ENCODE peak calls at places on chromosomes 6 and 20, in ten cellular contexts. One of them, this sample, is unnamed.

GRCh38 chr20:32580970-32581838 is 3.9 kb downstream of the NOL4L start:
- DNase-seq in A673: no peak
- DNase-seq in Calu3: no peak
- DNase-seq in mucosa of descending colon: peak
- DNase-seq in fibroblast of mammary gland: no peak
- DNase-seq in GM20000: no peak
- DNase-seq in mammary epithelial cell: no peak
- DNase-seq in WTC11: no peak
- DNase-seq in PC-3: no peak
- DNase-seq in choroid plexus epithelial cell: no peak
- DNase-seq in this sample: no peak

GRCh38 chr6:41573268-41573667 is 27.1 kb downstream of the FOXP4 start:
- DNase-seq in A673: no peak
- DNase-seq in Calu3: no peak
- DNase-seq in mucosa of descending colon: no peak
- DNase-seq in fibroblast of mammary gland: no peak
- DNase-seq in GM20000: no peak
- DNase-seq in mammary epithelial cell: no peak
- DNase-seq in WTC11: no peak
- DNase-seq in PC-3: no peak
- DNase-seq in choroid plexus epithelial cell: no peak
- DNase-seq in this sample: no peak

GRCh38 chr20:3248167-3248992 is 9.4 kb upstream of the SLC4A11 start:
- DNase-seq in A673: peak
- DNase-seq in Calu3: no peak
- DNase-seq in mucosa of descending colon: no peak
- DNase-seq in fibroblast of mammary gland: peak
- DNase-seq in GM20000: peak
- DNase-seq in mammary epithelial cell: no peak
- DNase-seq in WTC11: peak
- DNase-seq in PC-3: no peak
- DNase-seq in choroid plexus epithelial cell: peak
- DNase-seq in this sample: peak

GRCh38 chr6:112717856-112718255 is 370.7 kb downstream of the RFPL4B start:
- DNase-seq in A673: no peak
- DNase-seq in Calu3: no peak
- DNase-seq in mucosa of descending colon: no peak
- DNase-seq in fibroblast of mammary gland: peak
- DNase-seq in GM20000: no peak
- DNase-seq in mammary epithelial cell: no peak
- DNase-seq in WTC11: no peak
- DNase-seq in PC-3: no peak
- DNase-seq in choroid plexus epithelial cell: peak
- DNase-seq in this sample: no peak

GRCh38 chr20:41697861-41698559 is 79.8 kb upstream of the CHD6 start:
- DNase-seq in A673: peak
- DNase-seq in Calu3: peak
- DNase-seq in mucosa of descending colon: no peak
- DNase-seq in fibroblast of mammary gland: peak
- DNase-seq in GM20000: peak
- DNase-seq in mammary epithelial cell: peak
- DNase-seq in WTC11: no peak
- DNase-seq in PC-3: peak
- DNase-seq in choroid plexus epithelial cell: peak
- DNase-seq in this sample: peak

GRCh38 chr20:47356526-47357295 is at the start of gene ZMYND8:
- DNase-seq in A673: peak
- DNase-seq in Calu3: peak
- DNase-seq in mucosa of descending colon: peak
- DNase-seq in fibroblast of mammary gland: peak
- DNase-seq in GM20000: peak
- DNase-seq in mammary epithelial cell: peak
- DNase-seq in WTC11: peak
- DNase-seq in PC-3: peak
- DNase-seq in choroid plexus epithelial cell: peak
- DNase-seq in this sample: peak

GRCh38 chr6:127291495-127291894 is 24.8 kb downstream of the RNF146 start:
- DNase-seq in A673: no peak
- DNase-seq in Calu3: no peak
- DNase-seq in mucosa of descending colon: no peak
- DNase-seq in fibroblast of mammary gland: no peak
- DNase-seq in GM20000: peak
- DNase-seq in mammary epithelial cell: no peak
- DNase-seq in WTC11: no peak
- DNase-seq in PC-3: no peak
- DNase-seq in choroid plexus epithelial cell: no peak
- DNase-seq in this sample: no peak

GRCh38 chr6:141260627-141261015 is 872.1 kb upstream of the GJE1 start:
- DNase-seq in A673: no peak
- DNase-seq in Calu3: no peak
- DNase-seq in mucosa of descending colon: no peak
- DNase-seq in fibroblast of mammary gland: no peak
- DNase-seq in GM20000: no peak
- DNase-seq in mammary epithelial cell: no peak
- DNase-seq in WTC11: no peak
- DNase-seq in PC-3: no peak
- DNase-seq in choroid plexus epithelial cell: no peak
- DNase-seq in this sample: no peak

GRCh38 chr6:41489284-41489851 is 56.8 kb upstream of the FOXP4 start:
- DNase-seq in A673: peak
- DNase-seq in Calu3: no peak
- DNase-seq in mucosa of descending colon: no peak
- DNase-seq in fibroblast of mammary gland: peak
- DNase-seq in GM20000: no peak
- DNase-seq in mammary epithelial cell: no peak
- DNase-seq in WTC11: peak
- DNase-seq in PC-3: no peak
- DNase-seq in choroid plexus epithelial cell: peak
- DNase-seq in this sample: no peak

GRCh38 chr20:2348336-2348735 is 32.4 kb upstream of the TGM6 start:
- DNase-seq in A673: no peak
- DNase-seq in Calu3: no peak
- DNase-seq in mucosa of descending colon: no peak
- DNase-seq in fibroblast of mammary gland: no peak
- DNase-seq in GM20000: no peak
- DNase-seq in mammary epithelial cell: no peak
- DNase-seq in WTC11: no peak
- DNase-seq in PC-3: no peak
- DNase-seq in choroid plexus epithelial cell: no peak
- DNase-seq in this sample: no peak

GRCh38 chr6:27178001-27178730 is 69.3 kb upstream of the PRSS16 start:
- DNase-seq in A673: peak
- DNase-seq in Calu3: peak
- DNase-seq in mucosa of descending colon: no peak
- DNase-seq in fibroblast of mammary gland: peak
- DNase-seq in GM20000: peak
- DNase-seq in mammary epithelial cell: peak
- DNase-seq in WTC11: peak
- DNase-seq in PC-3: peak
- DNase-seq in choroid plexus epithelial cell: peak
- DNase-seq in this sample: peak

GRCh38 chr6:35719830-35720733 is 16.8 kb upstream of the ARMC12 start:
- DNase-seq in A673: peak
- DNase-seq in Calu3: no peak
- DNase-seq in mucosa of descending colon: peak
- DNase-seq in fibroblast of mammary gland: no peak
- DNase-seq in GM20000: peak
- DNase-seq in mammary epithelial cell: no peak
- DNase-seq in WTC11: peak
- DNase-seq in PC-3: no peak
- DNase-seq in choroid plexus epithelial cell: peak
- DNase-seq in this sample: peak

GRCh38 chr20:11140359-11140758 is 466.6 kb upstream of the JAG1 start:
- DNase-seq in A673: no peak
- DNase-seq in Calu3: no peak
- DNase-seq in mucosa of descending colon: no peak
- DNase-seq in fibroblast of mammary gland: peak
- DNase-seq in GM20000: no peak
- DNase-seq in mammary epithelial cell: peak
- DNase-seq in WTC11: no peak
- DNase-seq in PC-3: peak
- DNase-seq in choroid plexus epithelial cell: peak
- DNase-seq in this sample: no peak

GRCh38 chr6:42766163-42766670 is 15.6 kb upstream of the BICRAL start:
- DNase-seq in A673: no peak
- DNase-seq in Calu3: peak
- DNase-seq in mucosa of descending colon: no peak
- DNase-seq in fibroblast of mammary gland: peak
- DNase-seq in GM20000: no peak
- DNase-seq in mammary epithelial cell: peak
- DNase-seq in WTC11: no peak
- DNase-seq in PC-3: peak
- DNase-seq in choroid plexus epithelial cell: peak
- DNase-seq in this sample: no peak

GRCh38 chr6:15213838-15214398 is 32.0 kb upstream of the JARID2 start:
- DNase-seq in A673: no peak
- DNase-seq in Calu3: no peak
- DNase-seq in mucosa of descending colon: no peak
- DNase-seq in fibroblast of mammary gland: no peak
- DNase-seq in GM20000: no peak
- DNase-seq in mammary epithelial cell: no peak
- DNase-seq in WTC11: no peak
- DNase-seq in PC-3: no peak
- DNase-seq in choroid plexus epithelial cell: no peak
- DNase-seq in this sample: no peak

GRCh38 chr20:51440589-51440988 is 101.9 kb downstream of the NFATC2 start:
- DNase-seq in A673: no peak
- DNase-seq in Calu3: no peak
- DNase-seq in mucosa of descending colon: no peak
- DNase-seq in fibroblast of mammary gland: no peak
- DNase-seq in GM20000: no peak
- DNase-seq in mammary epithelial cell: no peak
- DNase-seq in WTC11: no peak
- DNase-seq in PC-3: no peak
- DNase-seq in choroid plexus epithelial cell: peak
- DNase-seq in this sample: no peak

GRCh38 chr6:42038163-42038562 is 12.2 kb upstream of the TAF8 start:
- DNase-seq in A673: no peak
- DNase-seq in Calu3: no peak
- DNase-seq in mucosa of descending colon: no peak
- DNase-seq in fibroblast of mammary gland: no peak
- DNase-seq in GM20000: no peak
- DNase-seq in mammary epithelial cell: no peak
- DNase-seq in WTC11: no peak
- DNase-seq in PC-3: no peak
- DNase-seq in choroid plexus epithelial cell: no peak
- DNase-seq in this sample: no peak

GRCh38 chr6:98924647-98925046 is 23.1 kb downstream of the FBXL4 start:
- DNase-seq in A673: no peak
- DNase-seq in Calu3: no peak
- DNase-seq in mucosa of descending colon: no peak
- DNase-seq in fibroblast of mammary gland: no peak
- DNase-seq in GM20000: no peak
- DNase-seq in mammary epithelial cell: no peak
- DNase-seq in WTC11: no peak
- DNase-seq in PC-3: no peak
- DNase-seq in choroid plexus epithelial cell: no peak
- DNase-seq in this sample: no peak

GRCh38 chr20:25344634-25345033 is 46.0 kb downstream of the ABHD12 start:
- DNase-seq in A673: no peak
- DNase-seq in Calu3: no peak
- DNase-seq in mucosa of descending colon: no peak
- DNase-seq in fibroblast of mammary gland: no peak
- DNase-seq in GM20000: no peak
- DNase-seq in mammary epithelial cell: no peak
- DNase-seq in WTC11: no peak
- DNase-seq in PC-3: no peak
- DNase-seq in choroid plexus epithelial cell: no peak
- DNase-seq in this sample: no peak

GRCh38 chr20:53783768-53784167 is 190.1 kb upstream of the ZNF217 start:
- DNase-seq in A673: no peak
- DNase-seq in Calu3: no peak
- DNase-seq in mucosa of descending colon: no peak
- DNase-seq in fibroblast of mammary gland: no peak
- DNase-seq in GM20000: no peak
- DNase-seq in mammary epithelial cell: no peak
- DNase-seq in WTC11: no peak
- DNase-seq in PC-3: no peak
- DNase-seq in choroid plexus epithelial cell: no peak
- DNase-seq in this sample: no peak
- TF ChIP-seq CTCF in A673: no peak
- TF ChIP-seq CTCF in Calu3: no peak
- TF ChIP-seq CTCF in mucosa of descending colon: no peak
- TF ChIP-seq CTCF in fibroblast of mammary gland: no peak
- TF ChIP-seq CTCF in GM20000: no peak
- TF ChIP-seq CTCF in mammary epithelial cell: no peak
- TF ChIP-seq CTCF in WTC11: no peak
- TF ChIP-seq CTCF in PC-3: no peak
- TF ChIP-seq CTCF in choroid plexus epithelial cell: no peak
- TF ChIP-seq CTCF in this sample: no peak

GRCh38 chr6:101689156-101689555 is 295.6 kb downstream of the GRIK2 start:
- DNase-seq in A673: peak
- DNase-seq in Calu3: no peak
- DNase-seq in mucosa of descending colon: no peak
- DNase-seq in fibroblast of mammary gland: no peak
- DNase-seq in GM20000: no peak
- DNase-seq in mammary epithelial cell: no peak
- DNase-seq in WTC11: no peak
- DNase-seq in PC-3: no peak
- DNase-seq in choroid plexus epithelial cell: no peak
- DNase-seq in this sample: no peak
- TF ChIP-seq CTCF in A673: no peak
- TF ChIP-seq CTCF in Calu3: no peak
- TF ChIP-seq CTCF in mucosa of descending colon: no peak
- TF ChIP-seq CTCF in fibroblast of mammary gland: no peak
- TF ChIP-seq CTCF in GM20000: no peak
- TF ChIP-seq CTCF in mammary epithelial cell: no peak
- TF ChIP-seq CTCF in WTC11: no peak
- TF ChIP-seq CTCF in PC-3: no peak
- TF ChIP-seq CTCF in choroid plexus epithelial cell: no peak
- TF ChIP-seq CTCF in this sample: no peak

GRCh38 chr6:8608737-8609136 is 173.4 kb upstream of the SLC35B3 start:
- DNase-seq in A673: no peak
- DNase-seq in Calu3: no peak
- DNase-seq in mucosa of descending colon: no peak
- DNase-seq in fibroblast of mammary gland: no peak
- DNase-seq in GM20000: no peak
- DNase-seq in mammary epithelial cell: no peak
- DNase-seq in WTC11: peak
- DNase-seq in PC-3: no peak
- DNase-seq in choroid plexus epithelial cell: no peak
- DNase-seq in this sample: no peak
- TF ChIP-seq CTCF in A673: no peak
- TF ChIP-seq CTCF in Calu3: no peak
- TF ChIP-seq CTCF in mucosa of descending colon: no peak
- TF ChIP-seq CTCF in fibroblast of mammary gland: no peak
- TF ChIP-seq CTCF in GM20000: no peak
- TF ChIP-seq CTCF in mammary epithelial cell: no peak
- TF ChIP-seq CTCF in WTC11: no peak
- TF ChIP-seq CTCF in PC-3: no peak
- TF ChIP-seq CTCF in choroid plexus epithelial cell: no peak
- TF ChIP-seq CTCF in this sample: no peak

DNA sequence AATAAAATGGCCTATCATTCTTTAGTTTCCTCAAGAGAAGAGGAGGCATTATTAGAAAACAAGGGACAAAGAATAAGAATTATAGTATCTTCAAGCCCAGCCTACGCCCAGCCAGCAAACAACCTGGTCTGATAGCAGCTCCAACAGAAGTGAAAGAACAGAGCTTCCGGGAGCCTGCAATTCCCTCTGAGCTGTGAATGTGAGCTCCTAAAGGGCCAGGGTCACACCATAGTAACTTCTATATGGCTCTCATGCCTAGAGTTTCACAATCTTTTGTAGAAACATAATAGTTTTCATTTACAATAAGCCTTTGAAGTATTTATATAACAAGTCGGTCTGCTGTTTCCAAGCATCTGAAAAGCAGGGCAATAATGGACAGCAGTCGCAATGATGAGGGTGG is 116.5 kb downstream of the SMLR1 start:
- DNase-seq in A673: no peak
- DNase-seq in Calu3: no peak
- DNase-seq in mucosa of descending colon: no peak
- DNase-seq in fibroblast of mammary gland: no peak
- DNase-seq in GM20000: no peak
- DNase-seq in mammary epithelial cell: no peak
- DNase-seq in WTC11: no peak
- DNase-seq in PC-3: no peak
- DNase-seq in choroid plexus epithelial cell: peak
- DNase-seq in this sample: no peak
- TF ChIP-seq CTCF in A673: no peak
- TF ChIP-seq CTCF in Calu3: no peak
- TF ChIP-seq CTCF in mucosa of descending colon: no peak
- TF ChIP-seq CTCF in fibroblast of mammary gland: no peak
- TF ChIP-seq CTCF in GM20000: no peak
- TF ChIP-seq CTCF in mammary epithelial cell: no peak
- TF ChIP-seq CTCF in WTC11: no peak
- TF ChIP-seq CTCF in PC-3: no peak
- TF ChIP-seq CTCF in choroid plexus epithelial cell: no peak
- TF ChIP-seq CTCF in this sample: no peak